ENCODE peak calls at places on chromosomes 6 and 20, in five cellular contexts. One of them, this sample, is unnamed. For H3K4me1, the result is how much of the 10 kb centered on the place peaks cover.

GRCh38 chr6:143529095-143529494 is 17.6 kb upstream of the FUCA2 start:
- DNase-seq in neural progenitor cell: peak
- DNase-seq in heart left ventricle: no peak
- DNase-seq in pancreas: no peak
- DNase-seq in uterus: no peak
- DNase-seq in this sample: no peak

GRCh38 chr6:147204843-147205311 is 660 bp downstream of the STXBP5 start:
- DNase-seq in heart left ventricle: no peak
- DNase-seq in pancreas: no peak
- DNase-seq in neural progenitor cell: no peak
- DNase-seq in uterus: no peak
- DNase-seq in this sample: no peak

GRCh38 chr20:15012551-15012950 is 675.1 kb upstream of the FLRT3 start:
- DNase-seq in neural progenitor cell: peak
- DNase-seq in uterus: no peak
- DNase-seq in heart left ventricle: no peak
- DNase-seq in pancreas: no peak
- DNase-seq in this sample: no peak

GRCh38 chr6:43172127-43173007 is 1.3 kb downstream of the SRF start:
- DNase-seq in neural progenitor cell: peak
- DNase-seq in heart left ventricle: peak
- DNase-seq in uterus: peak
- DNase-seq in pancreas: peak
- DNase-seq in this sample: peak

GRCh38 chr6:84579404-84579803 is 185.0 kb downstream of the TBX18 start:
- DNase-seq in uterus: no peak
- DNase-seq in neural progenitor cell: no peak
- DNase-seq in pancreas: no peak
- DNase-seq in heart left ventricle: no peak
- DNase-seq in this sample: no peak

GRCh38 chr20:4944518-4944917 is 56.8 kb downstream of the SLC23A2 start:
- DNase-seq in uterus: no peak
- DNase-seq in pancreas: no peak
- DNase-seq in heart left ventricle: no peak
- DNase-seq in neural progenitor cell: no peak
- DNase-seq in this sample: no peak

GRCh38 chr6:147423111-147423510 is 85.4 kb upstream of the SAMD5 start:
- DNase-seq in pancreas: no peak
- DNase-seq in neural progenitor cell: no peak
- DNase-seq in heart left ventricle: no peak
- DNase-seq in uterus: no peak
- DNase-seq in this sample: no peak

GRCh38 chr20:62236674-62236996 is 1.7 kb upstream of the OSBPL2 start:
- DNase-seq in pancreas: no peak
- DNase-seq in heart left ventricle: no peak
- DNase-seq in neural progenitor cell: peak
- DNase-seq in uterus: no peak
- DNase-seq in this sample: no peak

GRCh38 chr6:135106611-135107010 is 52.0 kb upstream of the HBS1L start:
- DNase-seq in heart left ventricle: no peak
- DNase-seq in uterus: no peak
- DNase-seq in pancreas: no peak
- DNase-seq in neural progenitor cell: no peak
- DNase-seq in this sample: no peak

GRCh38 chr20:20548527-20549266 is 163.7 kb downstream of the RALGAPA2 start:
- DNase-seq in uterus: no peak
- DNase-seq in pancreas: no peak
- DNase-seq in heart left ventricle: no peak
- DNase-seq in neural progenitor cell: no peak
- DNase-seq in this sample: no peak

GRCh38 chr6:134361011-134361410 is 43.1 kb upstream of the SGK1 start:
- DNase-seq in uterus: no peak
- DNase-seq in neural progenitor cell: no peak
- DNase-seq in pancreas: no peak
- DNase-seq in heart left ventricle: no peak
- DNase-seq in this sample: no peak

GRCh38 chr6:13077117-13077516 is 251.2 kb downstream of the TBC1D7 start:
- DNase-seq in pancreas: no peak
- DNase-seq in uterus: no peak
- DNase-seq in heart left ventricle: no peak
- DNase-seq in neural progenitor cell: no peak
- DNase-seq in this sample: no peak

GRCh38 chr20:8331740-8332412 is 199.8 kb downstream of the PLCB1 start:
- DNase-seq in neural progenitor cell: no peak
- DNase-seq in uterus: peak
- DNase-seq in heart left ventricle: peak
- DNase-seq in pancreas: peak
- DNase-seq in this sample: no peak

GRCh38 chr20:63123326-63123725 is 92.6 kb downstream of the YTHDF1 start:
- DNase-seq in uterus: no peak
- DNase-seq in heart left ventricle: peak
- DNase-seq in pancreas: peak
- DNase-seq in neural progenitor cell: no peak
- DNase-seq in this sample: no peak

GRCh38 chr20:33113387-33113908 is 34.0 kb downstream of the BPIFB4 start:
- DNase-seq in heart left ventricle: no peak
- DNase-seq in neural progenitor cell: no peak
- DNase-seq in pancreas: peak
- DNase-seq in uterus: no peak
- DNase-seq in this sample: no peak

GRCh38 chr20:34445177-34446065 is 70.8 kb upstream of the DYNLRB1 start:
- DNase-seq in heart left ventricle: no peak
- DNase-seq in neural progenitor cell: no peak
- DNase-seq in pancreas: no peak
- DNase-seq in uterus: no peak
- DNase-seq in this sample: no peak

GRCh38 chr20:46060975-46061374 is 28.8 kb downstream of the NCOA5 start:
- DNase-seq in uterus: no peak
- DNase-seq in neural progenitor cell: no peak
- DNase-seq in pancreas: no peak
- DNase-seq in heart left ventricle: no peak
- DNase-seq in this sample: no peak

GRCh38 chr20:34978092-34978744 is 22.6 kb downstream of the MYH7B start:
- DNase-seq in uterus: no peak
- DNase-seq in pancreas: no peak
- DNase-seq in heart left ventricle: no peak
- DNase-seq in neural progenitor cell: no peak
- DNase-seq in this sample: no peak

GRCh38 chr6:148745926-148746325 is 904 bp upstream of the UST start:
- DNase-seq in uterus: no peak
- DNase-seq in neural progenitor cell: no peak
- DNase-seq in heart left ventricle: no peak
- DNase-seq in pancreas: no peak
- DNase-seq in this sample: no peak

GRCh38 chr6:89353118-89353556 is 615 bp upstream of the UBE2J1 start:
- DNase-seq in uterus: no peak
- DNase-seq in neural progenitor cell: no peak
- DNase-seq in pancreas: no peak
- DNase-seq in heart left ventricle: peak
- DNase-seq in this sample: no peak

GRCh38 chr20:43586641-43587040 is 4.1 kb upstream of the IFT52 start:
- DNase-seq in pancreas: no peak
- DNase-seq in uterus: no peak
- DNase-seq in heart left ventricle: no peak
- DNase-seq in neural progenitor cell: no peak
- DNase-seq in this sample: no peak

GRCh38 chr6:142300758-142301251 is 1.0 kb upstream of the ADGRG6 start:
- DNase-seq in neural progenitor cell: peak
- DNase-seq in uterus: no peak
- DNase-seq in pancreas: peak
- DNase-seq in heart left ventricle: no peak
- DNase-seq in this sample: peak

GRCh38 chr6:170045981-170046667 is 244.8 kb downstream of the DLL1 start:
- DNase-seq in pancreas: no peak
- DNase-seq in heart left ventricle: no peak
- DNase-seq in uterus: no peak
- DNase-seq in neural progenitor cell: no peak
- DNase-seq in this sample: peak

GRCh38 chr20:58991720-58992119 is 10.7 kb downstream of the NELFCD start:
- DNase-seq in neural progenitor cell: no peak
- DNase-seq in pancreas: no peak
- DNase-seq in uterus: no peak
- DNase-seq in heart left ventricle: no peak
- DNase-seq in this sample: no peak

GRCh38 chr20:19947611-19948264 is 69.4 kb upstream of the NAA20 start:
- DNase-seq in heart left ventricle: no peak
- DNase-seq in uterus: no peak
- DNase-seq in pancreas: peak
- DNase-seq in neural progenitor cell: no peak
- DNase-seq in this sample: no peak

GRCh38 chr6:44342489-44342888 is at the start of gene SPATS1:
- DNase-seq in neural progenitor cell: peak
- DNase-seq in pancreas: no peak
- DNase-seq in uterus: peak
- DNase-seq in heart left ventricle: peak
- DNase-seq in this sample: no peak

GRCh38 chr6:1481326-1481725 is 92.0 kb downstream of the FOXF2 start:
- DNase-seq in pancreas: no peak
- DNase-seq in uterus: no peak
- DNase-seq in heart left ventricle: no peak
- DNase-seq in neural progenitor cell: no peak
- DNase-seq in this sample: no peak

GRCh38 chr6:109397020-109397419 is 14.8 kb upstream of the CD164 start:
- DNase-seq in heart left ventricle: no peak
- DNase-seq in uterus: no peak
- DNase-seq in neural progenitor cell: no peak
- DNase-seq in pancreas: no peak
- DNase-seq in this sample: no peak

GRCh38 chr6:134420638-134421181 is 102.8 kb upstream of the SGK1 start:
- DNase-seq in uterus: no peak
- DNase-seq in pancreas: no peak
- DNase-seq in heart left ventricle: no peak
- DNase-seq in neural progenitor cell: no peak
- DNase-seq in this sample: no peak

GRCh38 chr6:108650325-108650724 is 89.6 kb downstream of the FOXO3 start:
- DNase-seq in uterus: no peak
- DNase-seq in pancreas: no peak
- DNase-seq in heart left ventricle: no peak
- DNase-seq in neural progenitor cell: no peak
- DNase-seq in this sample: no peak

DNA sequence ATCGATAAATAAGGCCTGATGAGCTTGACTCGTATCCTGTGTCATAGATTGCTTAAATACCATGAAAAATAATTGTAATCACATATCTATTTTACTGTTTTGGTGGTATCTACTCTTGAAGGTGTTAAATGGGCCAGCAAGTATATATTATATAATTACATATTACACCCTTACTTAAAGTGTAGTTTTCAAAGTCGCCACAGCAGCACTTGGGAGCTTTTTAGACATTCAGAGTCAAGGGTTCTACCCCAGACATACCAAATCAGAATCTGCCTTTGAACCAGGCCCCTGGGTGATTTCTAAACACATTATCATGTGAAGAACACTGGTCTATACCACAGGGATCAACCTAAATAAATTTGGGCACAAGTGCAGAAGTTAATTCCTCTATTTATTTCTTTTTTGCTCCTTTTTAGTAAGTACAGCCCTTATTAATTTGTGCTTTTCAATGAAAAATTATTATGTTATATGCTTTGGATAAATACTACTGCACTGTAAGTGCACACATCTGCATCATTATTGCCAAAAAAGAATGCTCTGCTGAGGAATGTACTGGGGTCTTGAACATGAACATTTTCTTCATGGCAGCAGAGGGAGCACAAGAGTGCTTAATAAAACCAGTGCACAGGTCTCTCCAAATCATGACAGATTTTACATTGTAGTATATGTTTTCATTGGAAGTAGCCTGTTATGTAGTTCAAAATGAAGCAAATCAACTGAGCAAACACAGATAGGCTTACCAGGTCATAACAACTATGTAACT is 3.1 kb upstream of the ATXN1 start:
- DNase-seq in uterus: no peak
- DNase-seq in neural progenitor cell: no peak
- DNase-seq in pancreas: no peak
- DNase-seq in heart left ventricle: no peak
- DNase-seq in this sample: no peak
- TF ChIP-seq CTCF in uterus: peak
- TF ChIP-seq CTCF in neural progenitor cell: peak
- TF ChIP-seq CTCF in pancreas: no peak
- TF ChIP-seq CTCF in heart left ventricle: peak
- TF ChIP-seq CTCF in this sample: peak

DNA sequence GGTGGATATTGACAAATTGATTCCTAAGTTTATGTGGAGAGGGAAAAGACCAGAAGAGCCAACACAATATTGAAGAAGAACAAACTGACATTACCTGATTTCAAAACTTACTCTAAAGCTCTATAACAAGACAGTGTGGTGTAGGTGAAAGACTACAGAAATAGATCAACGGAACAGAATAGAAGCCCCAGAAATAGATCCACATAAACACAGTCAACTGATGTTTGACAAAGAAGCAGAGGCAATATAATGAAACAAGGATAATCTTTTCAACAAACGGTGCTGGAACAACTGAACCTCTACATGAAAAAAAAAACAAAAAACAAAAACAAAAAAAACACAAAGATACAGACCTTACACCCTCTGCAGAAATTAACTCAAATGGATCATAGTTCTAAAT is 50.2 kb downstream of the MAP3K5 start:
- DNase-seq in pancreas: no peak
- DNase-seq in neural progenitor cell: no peak
- DNase-seq in uterus: no peak
- DNase-seq in heart left ventricle: no peak
- DNase-seq in this sample: no peak
- H3K27ac ChIP-seq in pancreas: no peak
- H3K27ac ChIP-seq in neural progenitor cell: no peak
- H3K27ac ChIP-seq in uterus: no peak
- H3K27ac ChIP-seq in heart left ventricle: no peak
- H3K27ac ChIP-seq in this sample: no peak

DNA sequence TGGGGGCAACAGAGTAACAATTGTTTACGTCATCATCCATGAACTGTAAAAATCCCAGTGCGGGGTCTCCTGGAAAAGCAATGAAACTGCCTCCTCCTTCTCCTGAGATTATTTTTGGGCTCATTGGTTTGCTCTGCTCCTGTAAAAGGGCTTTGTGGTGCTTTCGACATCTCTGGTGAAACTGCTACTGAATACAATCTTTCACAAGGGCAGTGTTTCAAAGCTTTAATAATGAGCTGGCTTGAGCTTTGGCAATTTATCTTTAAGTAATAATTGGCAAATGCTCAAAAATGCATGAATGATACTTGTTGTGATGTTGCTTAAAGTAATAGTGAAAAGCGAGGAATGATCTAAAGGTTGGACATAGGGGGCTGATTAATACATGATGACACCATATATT is 43.5 kb upstream of the ENPP1 start:
- DNase-seq in neural progenitor cell: no peak
- DNase-seq in heart left ventricle: no peak
- DNase-seq in uterus: no peak
- DNase-seq in pancreas: no peak
- DNase-seq in this sample: no peak
- H3K4me1 ChIP-seq in neural progenitor cell: under half
- H3K4me1 ChIP-seq in heart left ventricle: under half
- H3K4me1 ChIP-seq in uterus: under half
- H3K4me1 ChIP-seq in pancreas: under half
- H3K4me1 ChIP-seq in this sample: under half

DNA sequence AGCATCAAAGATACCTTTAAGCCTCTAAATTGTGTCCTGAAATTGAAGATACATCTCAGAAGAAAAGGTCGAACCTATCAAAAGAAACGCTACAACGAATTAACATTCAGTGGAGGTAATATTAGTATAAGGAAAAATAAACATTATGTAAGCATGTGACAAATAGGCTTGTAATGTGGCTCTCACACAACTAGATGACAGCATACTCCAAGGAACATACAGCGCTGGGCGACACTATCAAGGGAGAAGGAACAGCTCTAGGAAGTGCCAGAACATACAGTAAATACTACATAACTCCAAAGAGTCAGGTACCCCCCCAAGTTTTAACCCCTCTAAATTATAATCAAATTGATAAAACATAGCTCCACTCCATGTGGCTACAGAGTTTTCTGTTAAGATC is 103.5 kb downstream of the LAMP5 start:
- DNase-seq in pancreas: peak
- DNase-seq in heart left ventricle: no peak
- DNase-seq in uterus: no peak
- DNase-seq in neural progenitor cell: peak
- DNase-seq in this sample: no peak
- TF ChIP-seq CTCF in pancreas: peak
- TF ChIP-seq CTCF in heart left ventricle: peak
- TF ChIP-seq CTCF in uterus: no peak
- TF ChIP-seq CTCF in neural progenitor cell: peak
- TF ChIP-seq CTCF in this sample: peak

This sample was measured in lower lobe of right lung.